ENCODE peak calls at places on chromosomes 13 and 19, in nine cellular contexts. V, N, A, Y, X, E, T, Q and O are unnamed samples. For H3K4me1 and H3K27me3, the result is how much of the 10 kb centered on the place peaks cover.

GRCh38 chr13:61414686-61415664 is 674 bp downstream of the PCDH20 start:
- DNase-seq in V (peak), N (peak), A (no peak), Y (peak), X (peak), E (peak), T (peak), Q (peak), O (no peak)

GRCh38 chr13:20487927-20488326 is 37.7 kb downstream of the CRYL1 start:
- DNase-seq in V (no peak), N (no peak), A (no peak), Y (no peak), X (no peak), E (no peak), T (no peak), Q (no peak), O (no peak)

GRCh38 chr13:113579686-113580085 is 4.9 kb upstream of the TFDP1 start:
- DNase-seq in V (no peak), N (no peak), A (no peak), Y (no peak), X (no peak), E (no peak), T (no peak), Q (peak), O (no peak)

GRCh38 chr13:35469781-35470380 is 6.6 kb downstream of the MAB21L1 start:
- DNase-seq in V (no peak), N (no peak), A (no peak), Y (no peak), X (no peak), E (no peak), T (no peak), Q (no peak), O (no peak)

GRCh38 chr13:50129923-50130685 is 114.9 kb downstream of the KCNRG start:
- DNase-seq in V (peak), N (no peak), A (peak), Y (peak), X (peak), E (peak), T (peak), Q (peak), O (no peak)

GRCh38 chr13:28805193-28805819 is 14.8 kb upstream of the MTUS2 start:
- DNase-seq in V (peak), N (no peak), A (no peak), Y (peak), X (peak), E (no peak), T (peak), Q (no peak), O (no peak)

GRCh38 chr19:47110521-47111080 is 3.0 kb downstream of the ZC3H4 start:
- DNase-seq in V (no peak), N (peak), A (no peak), Y (peak), X (no peak), E (no peak), T (no peak), Q (no peak), O (no peak)

GRCh38 chr19:32268381-32268780 is 77.0 kb upstream of the ZNF507 start:
- DNase-seq in V (no peak), N (no peak), A (no peak), Y (no peak), X (no peak), E (no peak), T (no peak), Q (no peak), O (no peak)

GRCh38 chr13:52599853-52600603 is 42.2 kb upstream of the HNRNPA1L2 start:
- DNase-seq in V (peak), N (peak), A (peak), Y (peak), X (peak), E (peak), T (peak), Q (no peak), O (no peak)

GRCh38 chr13:26062853-26063444 is 11.1 kb upstream of the SHISA2 start:
- DNase-seq in V (peak), N (peak), A (no peak), Y (peak), X (no peak), E (peak), T (peak), Q (peak), O (no peak)

GRCh38 chr13:78022164-78022877 is 103.7 kb upstream of the EDNRB start:
- DNase-seq in V (no peak), N (no peak), A (no peak), Y (peak), X (no peak), E (peak), T (no peak), Q (peak), O (no peak)

GRCh38 chr13:41428155-41428554 is 29.2 kb upstream of the RGCC start:
- DNase-seq in V (no peak), N (no peak), A (no peak), Y (peak), X (no peak), E (no peak), T (no peak), Q (no peak), O (no peak)

GRCh38 chr13:41511827-41512226 is 54.5 kb downstream of the RGCC start:
- DNase-seq in V (no peak), N (no peak), A (no peak), Y (no peak), X (no peak), E (no peak), T (no peak), Q (no peak), O (no peak)

GRCh38 chr19:46967578-46968018 is 52.0 kb upstream of the NPAS1 start:
- DNase-seq in V (no peak), N (no peak), A (no peak), Y (peak), X (peak), E (no peak), T (no peak), Q (peak), O (peak)

GRCh38 chr13:23643828-23644419 is 73.7 kb downstream of the TNFRSF19 start:
- DNase-seq in V (no peak), N (no peak), A (no peak), Y (no peak), X (no peak), E (no peak), T (no peak), Q (no peak), O (no peak)

GRCh38 chr13:90630716-90631115 is 716.8 kb upstream of the MIR17HG start:
- DNase-seq in V (no peak), N (no peak), A (no peak), Y (no peak), X (no peak), E (no peak), T (no peak), Q (no peak), O (no peak)

GRCh38 chr13:109121826-109122225 is 492.4 kb downstream of the MYO16 start:
- DNase-seq in V (no peak), N (no peak), A (no peak), Y (no peak), X (no peak), E (no peak), T (no peak), Q (no peak), O (no peak)

GRCh38 chr19:56678205-56678604 is 6.6 kb upstream of the ZNF835 start:
- DNase-seq in V (no peak), N (no peak), A (no peak), Y (no peak), X (no peak), E (no peak), T (no peak), Q (no peak), O (no peak)

GRCh38 chr13:76885203-76886004 is 801 bp downstream of the KCTD12 start:
- DNase-seq in V (peak), N (peak), A (peak), Y (peak), X (peak), E (peak), T (peak), Q (peak), O (peak)

GRCh38 chr13:18212873-18213272 is 968.8 kb downstream of the TUBA3C start:
- DNase-seq in V (no peak), N (no peak), A (no peak), Y (no peak), X (no peak), E (no peak), T (no peak), Q (peak), O (no peak)

GRCh38 chr19:32404213-32404938 is 1.2 kb upstream of the DPY19L3 start:
- DNase-seq in V (no peak), N (no peak), A (no peak), Y (no peak), X (no peak), E (peak), T (no peak), Q (no peak), O (no peak)

GRCh38 chr13:112073245-112074138 is 6.5 kb downstream of the SOX1 start:
- DNase-seq in V (peak), N (no peak), A (no peak), Y (no peak), X (no peak), E (no peak), T (no peak), Q (no peak), O (no peak)

GRCh38 chr13:105814219-105814901 is 721.1 kb downstream of the EFNB2 start:
- DNase-seq in V (no peak), N (no peak), A (no peak), Y (no peak), X (no peak), E (peak), T (no peak), Q (no peak), O (no peak)

GRCh38 chr13:47480121-47480520 is 521.0 kb downstream of the SUCLA2 start:
- DNase-seq in V (no peak), N (no peak), A (no peak), Y (no peak), X (no peak), E (peak), T (no peak), Q (no peak), O (no peak)

GRCh38 chr19:38684078-38684861 is 36.8 kb downstream of the ACTN4 start:
- DNase-seq in V (no peak), N (peak), A (peak), Y (peak), X (peak), E (peak), T (peak), Q (peak), O (peak)

GRCh38 chr19:4550018-4550417 is 9.5 kb downstream of the SEMA6B start:
- DNase-seq in V (no peak), N (no peak), A (no peak), Y (no peak), X (no peak), E (no peak), T (no peak), Q (no peak), O (no peak)

GRCh38 chr19:4550479-4551050 is 8.9 kb downstream of the SEMA6B start:
- DNase-seq in V (no peak), N (no peak), A (no peak), Y (no peak), X (no peak), E (no peak), T (no peak), Q (no peak), O (no peak)

GRCh38 chr19:4548238-4548584 is 8.4 kb upstream of the LRG1 start:
- DNase-seq in V (no peak), N (no peak), A (no peak), Y (no peak), X (no peak), E (no peak), T (peak), Q (no peak), O (no peak)

GRCh38 chr19:4543856-4544647 is 4.2 kb upstream of the LRG1 start:
- DNase-seq in V (no peak), N (no peak), A (no peak), Y (no peak), X (no peak), E (no peak), T (peak), Q (no peak), O (no peak)

GRCh38 chr19:4547303-4548237 is 7.7 kb upstream of the LRG1 start:
- DNase-seq in V (no peak), N (peak), A (no peak), Y (peak), X (no peak), E (no peak), T (peak), Q (peak), O (no peak)
- TF ChIP-seq CTCF in V (peak), N (peak), A (no peak), Y (peak), X (peak), E (no peak), T (no peak), Q (no peak), O (no peak)

DNA sequence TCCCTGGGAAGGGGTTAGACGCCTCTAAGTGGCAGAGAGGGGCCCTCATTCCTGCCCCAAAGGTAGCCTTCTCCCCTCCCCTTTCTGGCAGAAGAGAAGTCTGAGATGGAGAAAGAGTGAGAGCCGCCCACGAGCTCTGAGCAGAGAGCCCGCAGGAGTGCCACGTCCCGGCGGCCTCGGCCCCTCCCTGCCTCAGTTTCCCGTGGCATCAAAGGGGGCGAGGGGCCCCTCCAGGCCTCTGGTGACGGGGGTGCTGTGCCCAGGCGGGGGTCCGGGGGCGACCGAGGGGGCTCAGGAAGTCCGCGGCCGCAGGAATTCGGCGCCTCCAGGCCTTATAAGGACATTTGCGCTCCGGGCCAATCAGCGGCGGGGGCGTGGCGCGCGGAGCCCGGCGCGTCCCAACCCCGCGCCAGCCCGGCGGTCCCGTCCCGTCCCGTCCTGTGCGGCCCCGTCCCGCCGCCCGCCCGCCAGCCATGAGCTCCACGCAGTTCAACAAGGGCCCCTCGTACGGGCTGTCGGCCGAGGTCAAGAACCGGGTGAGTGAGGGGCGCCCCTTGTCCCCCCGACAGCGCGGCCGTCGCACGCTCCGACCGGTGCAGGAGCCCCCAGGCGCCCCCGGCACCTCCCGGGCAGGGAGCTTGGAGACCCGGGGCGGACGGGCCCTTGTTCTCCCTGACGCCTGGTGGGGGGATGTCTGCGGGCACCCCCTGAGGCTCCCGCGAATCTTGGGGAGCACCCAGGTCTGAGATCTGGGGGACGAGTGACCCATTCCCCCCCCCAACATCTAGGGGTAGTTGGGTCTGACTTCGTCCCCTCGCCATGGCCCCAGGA is at the start of gene CNN2:
- DNase-seq in V (peak), N (peak), A (peak), Y (peak), X (peak), E (peak), T (peak), Q (peak), O (peak)
- H3K4me1 ChIP-seq in V (under half), N (under half), A (under half), Y (under half), X (half or more), E (under half), T (under half), Q (under half), O (half or more)

GRCh38 chr19:19223636-19224035 is 11.9 kb downstream of the NCAN start:
- DNase-seq in V (no peak), N (no peak), A (no peak), Y (no peak), X (no peak), E (no peak), T (no peak), Q (no peak), O (no peak)
- H3K27me3 ChIP-seq in V (under half), N (under half), A (under half), Y (under half), X (half or more), E (under half), T (under half), Q (under half), O (under half)

DNA sequence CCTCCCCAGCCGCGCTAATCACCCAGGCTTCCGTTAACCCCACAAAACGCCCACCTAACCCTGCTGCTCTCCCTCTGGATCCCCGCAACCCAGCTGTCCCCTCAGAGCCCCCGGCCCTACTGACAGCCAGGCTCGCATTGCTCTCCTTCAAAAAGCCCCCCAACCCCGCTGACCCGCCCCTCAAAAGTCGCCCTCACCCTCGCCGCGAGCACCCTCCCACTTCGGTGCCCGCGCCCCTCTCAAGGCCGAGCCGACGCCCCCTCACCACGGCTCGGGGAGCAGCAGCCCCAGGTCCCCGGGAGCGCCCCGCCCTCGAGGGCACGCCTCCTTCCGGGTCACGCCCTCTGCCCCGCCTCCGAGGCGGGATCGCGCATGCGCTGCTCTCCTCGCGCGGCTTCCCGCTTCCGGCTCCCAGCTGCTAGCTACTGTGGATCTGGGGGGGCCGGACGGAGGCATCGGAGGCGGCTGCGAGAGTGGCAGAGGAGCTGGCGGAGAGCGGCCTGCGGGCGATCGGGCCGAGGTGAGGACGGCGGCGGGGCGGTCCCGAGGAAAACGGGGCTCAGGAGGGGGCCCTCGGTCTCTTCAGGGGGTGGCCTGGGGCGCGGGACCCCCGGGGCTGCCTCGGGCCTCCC is 46.1 kb downstream of the ARHGEF18 start:
- DNase-seq in V (peak), N (peak), A (peak), Y (peak), X (peak), E (peak), T (peak), Q (peak), O (peak)
- TF ChIP-seq CTCF in V (no peak), N (peak), A (no peak), Y (no peak), X (no peak), E (peak), T (peak), Q (no peak), O (peak)